ENCODE peak calls at places on chromosomes 13 and 19, in five cellular contexts. D, O, F, Q and J are unnamed samples.

GRCh38 chr19:42270346-42271044 is 1.4 kb downstream of the CIC start:
- DNase-seq in D (no peak), O (no peak), F (no peak), Q (peak), J (no peak)

GRCh38 chr19:41999071-41999877 is 5.2 kb upstream of the ATP1A3 start:
- DNase-seq in D (peak), O (no peak), F (no peak), Q (no peak), J (no peak)

GRCh38 chr13:41054212-41054877 is 7.0 kb upstream of the WBP4 start:
- DNase-seq in D (peak), O (no peak), F (peak), Q (no peak), J (no peak)

GRCh38 chr19:55257461-55258411 is 1.1 kb downstream of the PPP6R1 start:
- DNase-seq in D (peak), O (no peak), F (no peak), Q (no peak), J (no peak)

GRCh38 chr13:79312456-79312855 is 93.6 kb downstream of the RBM26 start:
- DNase-seq in D (no peak), O (no peak), F (no peak), Q (no peak), J (no peak)

GRCh38 chr13:77177646-77178045 is 149.2 kb downstream of the MYCBP2 start:
- DNase-seq in D (no peak), O (no peak), F (no peak), Q (no peak), J (no peak)

GRCh38 chr19:16367269-16367683 is 42.6 kb downstream of the KLF2 start:
- DNase-seq in D (no peak), O (no peak), F (no peak), Q (no peak), J (no peak)

GRCh38 chr13:33150146-33150545 is 133.9 kb downstream of the KL start:
- DNase-seq in D (no peak), O (no peak), F (no peak), Q (no peak), J (no peak)

GRCh38 chr19:860481-861098 is 1.1 kb downstream of the CFD start:
- DNase-seq in D (peak), O (peak), F (no peak), Q (no peak), J (peak)

GRCh38 chr13:107441279-107441678 is 774.1 kb downstream of the LIG4 start:
- DNase-seq in D (no peak), O (no peak), F (no peak), Q (no peak), J (no peak)

GRCh38 chr13:21086929-21087328 is 25.5 kb upstream of the LATS2 start:
- DNase-seq in D (no peak), O (no peak), F (no peak), Q (no peak), J (no peak)

GRCh38 chr13:72643339-72643989 is 84.0 kb downstream of the MZT1 start:
- DNase-seq in D (peak), O (peak), F (peak), Q (no peak), J (no peak)

GRCh38 chr13:113945857-113946408 is 27.9 kb downstream of the C13orf46 start:
- DNase-seq in D (no peak), O (no peak), F (no peak), Q (no peak), J (no peak)

GRCh38 chr19:19217110-19217509 is 5.4 kb downstream of the NCAN start:
- DNase-seq in D (no peak), O (no peak), F (no peak), Q (no peak), J (no peak)

GRCh38 chr19:12783226-12783848 is 7.9 kb upstream of the JUNB start:
- DNase-seq in D (no peak), O (no peak), F (no peak), Q (no peak), J (no peak)

GRCh38 chr19:55418185-55418584 is 10.6 kb upstream of the UBE2S start:
- DNase-seq in D (peak), O (peak), F (peak), Q (no peak), J (peak)

GRCh38 chr13:22569830-22570229 is 610.9 kb upstream of the SGCG start:
- DNase-seq in D (no peak), O (no peak), F (no peak), Q (no peak), J (no peak)

GRCh38 chr13:35630551-35631275 is 154.2 kb upstream of the MAB21L1 start:
- DNase-seq in D (peak), O (no peak), F (no peak), Q (no peak), J (no peak)

GRCh38 chr19:42252365-42253244 is 2.3 kb downstream of the ERF start:
- DNase-seq in D (no peak), O (no peak), F (peak), Q (peak), J (no peak)

GRCh38 chr13:40376867-40377266 is 289.6 kb downstream of the FOXO1 start:
- DNase-seq in D (no peak), O (no peak), F (no peak), Q (no peak), J (no peak)

GRCh38 chr19:51715850-51716249 is 7.9 kb downstream of the HAS1 start:
- DNase-seq in D (no peak), O (no peak), F (no peak), Q (no peak), J (no peak)

GRCh38 chr13:107790360-107790759 is 425.0 kb downstream of the LIG4 start:
- DNase-seq in D (no peak), O (no peak), F (no peak), Q (no peak), J (no peak)

GRCh38 chr13:47147784-47148062 is 250.9 kb upstream of the HTR2A start:
- DNase-seq in D (no peak), O (no peak), F (no peak), Q (no peak), J (no peak)

GRCh38 chr19:47228168-47228936 is 2.6 kb downstream of the BBC3 start:
- DNase-seq in D (peak), O (peak), F (no peak), Q (no peak), J (peak)

GRCh38 chr13:37395544-37395943 is 203.0 kb downstream of the POSTN start:
- DNase-seq in D (peak), O (no peak), F (no peak), Q (no peak), J (no peak)

GRCh38 chr13:58202099-58202498 is 570.6 kb downstream of the PCDH17 start:
- DNase-seq in D (no peak), O (no peak), F (no peak), Q (no peak), J (no peak)

GRCh38 chr19:17564783-17565182 is 9.3 kb downstream of the COLGALT1 start:
- DNase-seq in D (no peak), O (no peak), F (no peak), Q (no peak), J (no peak)

GRCh38 chr13:74067818-74068217 is 66.4 kb downstream of the KLF12 start:
- DNase-seq in D (no peak), O (no peak), F (no peak), Q (no peak), J (no peak)

GRCh38 chr13:78736142-78736541 is 77.2 kb upstream of the OBI1 start:
- DNase-seq in D (no peak), O (no peak), F (no peak), Q (no peak), J (no peak)

GRCh38 chr19:8589177-8589714 is 12.0 kb upstream of the MYO1F start:
- DNase-seq in D (no peak), O (no peak), F (no peak), Q (peak), J (no peak)

GRCh38 chr19:8595651-8596050 is 14.9 kb downstream of the ADAMTS10 start:
- DNase-seq in D (no peak), O (no peak), F (no peak), Q (no peak), J (no peak)

GRCh38 chr19:8592231-8593009 is 15.2 kb upstream of the MYO1F start:
- DNase-seq in D (peak), O (peak), F (peak), Q (peak), J (peak)

GRCh38 chr19:8596168-8596567 is 14.3 kb downstream of the ADAMTS10 start:
- DNase-seq in D (no peak), O (no peak), F (no peak), Q (no peak), J (no peak)

GRCh38 chr19:8593931-8594330 is 16.6 kb downstream of the ADAMTS10 start:
- DNase-seq in D (no peak), O (no peak), F (no peak), Q (no peak), J (no peak)
- TF ChIP-seq CTCF in D (peak), O (no peak), F (peak), Q (no peak), J (peak)

DNA sequence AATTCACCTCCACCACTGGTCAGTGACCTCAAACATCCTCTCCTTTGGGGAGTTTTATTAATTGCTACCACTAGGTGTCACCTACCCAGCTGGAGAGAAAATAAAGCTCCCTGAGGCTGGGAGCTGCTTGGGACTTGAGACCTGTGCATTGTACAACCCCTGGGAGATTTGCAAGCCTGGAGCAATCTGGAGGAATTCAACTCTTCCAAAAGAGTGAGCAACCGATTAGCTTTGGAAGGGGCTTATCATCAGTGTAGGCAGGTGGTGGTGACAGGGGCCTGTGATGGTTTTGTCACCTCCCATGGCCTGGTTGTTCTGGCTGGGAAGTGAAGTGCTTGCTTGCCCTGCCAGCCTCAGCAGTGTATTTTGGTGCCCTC is 30.2 kb upstream of the FRY start:
- DNase-seq in D (peak), O (no peak), F (no peak), Q (no peak), J (no peak)
- TF ChIP-seq CTCF in D (peak), O (no peak), F (peak), Q (peak), J (peak)

GRCh38 chr13:90365130-90365529 is 982.4 kb upstream of the MIR17HG start:
- DNase-seq in D (no peak), O (no peak), F (no peak), Q (no peak), J (no peak)
- TF ChIP-seq CTCF in D (peak), O (no peak), F (peak), Q (no peak), J (no peak)

GRCh38 chr19:34084396-34085145 is 87.7 kb upstream of the LSM14A start:
- DNase-seq in D (no peak), O (no peak), F (no peak), Q (no peak), J (no peak)
- TF ChIP-seq CTCF in D (no peak), O (no peak), F (no peak), Q (no peak), J (no peak)

DNA sequence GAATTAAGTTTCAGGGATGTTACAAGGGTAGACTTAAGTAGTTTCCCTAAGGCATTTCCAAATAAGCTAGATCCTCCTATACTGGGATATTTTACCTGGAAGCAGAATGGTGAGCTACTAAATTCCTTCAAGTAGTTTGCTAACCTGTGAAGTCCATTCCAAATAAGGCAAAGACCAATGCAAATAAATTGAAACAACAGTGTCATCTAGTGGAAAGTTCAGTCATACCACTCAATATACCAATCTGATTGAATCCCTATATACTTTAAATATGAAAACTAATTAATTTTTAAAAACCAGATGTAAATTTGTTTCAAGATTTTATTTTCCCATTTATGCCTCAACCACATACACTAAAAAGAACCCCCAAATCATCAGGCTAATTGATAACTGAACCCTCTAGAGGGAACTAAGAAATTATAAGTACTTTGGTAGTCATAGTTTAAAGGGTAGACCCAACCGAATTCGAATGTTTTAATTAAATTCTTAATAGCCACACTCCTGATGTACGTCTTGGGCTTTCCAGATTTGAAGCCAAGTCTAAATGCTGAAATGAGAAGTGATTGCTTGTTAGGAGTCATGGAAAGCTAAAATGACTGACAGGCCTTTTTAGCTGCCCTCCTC is 223.7 kb downstream of the TBC1D4 start:
- DNase-seq in D (peak), O (no peak), F (no peak), Q (no peak), J (no peak)
- TF ChIP-seq CTCF in D (peak), O (peak), F (peak), Q (peak), J (peak)

GRCh38 chr13:102399791-102400618 is 1.8 kb downstream of the FGF14 start:
- DNase-seq in D (peak), O (no peak), F (no peak), Q (peak), J (no peak)

GRCh38 chr13:102392810-102393209 is 9.0 kb downstream of the FGF14 start:
- DNase-seq in D (no peak), O (no peak), F (no peak), Q (no peak), J (no peak)

GRCh38 chr13:102395174-102395573 is 6.7 kb downstream of the FGF14 start:
- DNase-seq in D (no peak), O (no peak), F (no peak), Q (no peak), J (no peak)

GRCh38 chr13:102395939-102396338 is 5.9 kb downstream of the FGF14 start:
- DNase-seq in D (no peak), O (no peak), F (no peak), Q (no peak), J (no peak)

DNA sequence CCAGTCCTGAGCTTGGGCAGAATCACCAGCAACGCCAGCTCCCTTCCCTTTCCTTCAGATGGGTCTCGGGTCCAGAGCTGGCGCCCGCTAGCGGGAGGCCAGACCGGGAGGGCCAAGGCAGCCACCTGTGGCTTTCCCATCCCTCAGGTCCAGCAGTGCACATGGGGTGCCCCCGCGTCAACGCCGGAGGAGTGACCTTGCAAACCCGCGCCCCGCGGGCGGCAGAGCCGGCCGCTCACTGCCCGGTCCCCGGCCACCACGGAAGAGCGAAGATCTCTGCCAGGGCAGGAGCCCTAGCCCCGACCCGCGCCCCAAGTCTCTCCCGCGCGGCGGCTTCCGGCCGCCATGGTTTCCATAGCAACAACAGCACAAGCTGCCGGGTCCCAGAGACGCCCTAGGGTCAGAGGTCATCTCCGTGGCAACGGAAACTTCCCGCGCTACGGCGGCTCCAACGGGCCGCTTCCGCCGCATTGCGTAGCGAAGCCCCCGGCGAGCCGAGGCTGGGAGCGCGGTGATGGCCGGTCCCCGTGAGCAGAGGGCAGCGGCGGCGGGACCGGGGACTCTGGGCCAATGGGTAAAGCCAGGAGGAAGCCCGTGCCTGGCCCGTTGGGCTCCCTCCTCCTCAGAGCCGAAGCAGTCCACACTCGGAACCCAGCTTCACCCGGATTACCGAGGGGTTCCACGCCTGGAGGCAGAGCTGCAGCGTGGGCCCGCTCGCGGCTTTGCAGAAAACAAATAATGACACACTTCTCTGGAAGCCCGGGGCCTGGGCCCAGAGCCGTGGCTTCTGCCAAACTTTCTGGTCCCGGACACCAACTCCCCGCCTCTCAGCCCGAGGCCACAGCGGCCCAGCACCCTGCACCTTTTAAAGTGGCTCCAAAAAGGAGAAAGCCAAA is 7.4 kb downstream of the FGF14 start:
- DNase-seq in D (peak), O (peak), F (peak), Q (peak), J (peak)
- TF ChIP-seq CTCF in D (peak), O (no peak), F (peak), Q (no peak), J (peak)